ENCODE peak calls at places on chromosomes 6 and 20, in four cellular contexts. V, Y, T and Z are unnamed samples.

GRCh38 chr6:127900935-127901334 is at the start of gene THEMIS:
- DNase-seq in V (peak), Y (no peak), T (no peak), Z (no peak)

GRCh38 chr20:31674895-31675827 is 37.4 kb downstream of the COX4I2 start:
- DNase-seq in V (peak), Y (peak), T (peak), Z (no peak)

GRCh38 chr6:121055572-121056163 is 278.6 kb downstream of the TBC1D32 start:
- DNase-seq in V (no peak), Y (no peak), T (peak), Z (peak)

GRCh38 chr6:139519571-139520031 is 145.2 kb upstream of the CITED2 start:
- DNase-seq in V (no peak), Y (no peak), T (no peak), Z (no peak)

GRCh38 chr20:10573273-10573950 is 100.4 kb downstream of the JAG1 start:
- DNase-seq in V (no peak), Y (no peak), T (no peak), Z (no peak)

GRCh38 chr6:141848029-141848890 is 284.5 kb upstream of the GJE1 start:
- DNase-seq in V (peak), Y (no peak), T (no peak), Z (no peak)

GRCh38 chr6:153032255-153032882 is 29.9 kb upstream of the MTRF1L start:
- DNase-seq in V (no peak), Y (no peak), T (peak), Z (no peak)

GRCh38 chr6:115910147-115910546 is 150.5 kb downstream of the FRK start:
- DNase-seq in V (no peak), Y (no peak), T (no peak), Z (no peak)

GRCh38 chr6:162999575-163000285 is 272.0 kb downstream of the PACRG start:
- DNase-seq in V (no peak), Y (no peak), T (no peak), Z (no peak)

GRCh38 chr6:8219352-8219943 is 117.1 kb upstream of the EEF1E1 start:
- DNase-seq in V (peak), Y (no peak), T (peak), Z (peak)

GRCh38 chr6:1473166-1473565 is 83.8 kb downstream of the FOXF2 start:
- DNase-seq in V (no peak), Y (no peak), T (no peak), Z (no peak)

GRCh38 chr6:169990095-169991030 is 238.9 kb downstream of the ERMARD start:
- DNase-seq in V (peak), Y (no peak), T (peak), Z (no peak)

GRCh38 chr6:46184114-46184513 is 13.3 kb upstream of the ENPP5 start:
- DNase-seq in V (no peak), Y (no peak), T (no peak), Z (no peak)

GRCh38 chr6:16674666-16675392 is 86.4 kb downstream of the ATXN1 start:
- DNase-seq in V (no peak), Y (no peak), T (no peak), Z (no peak)

GRCh38 chr6:43119456-43119855 is 43.3 kb downstream of the PTK7 start:
- DNase-seq in V (no peak), Y (no peak), T (no peak), Z (no peak)

GRCh38 chr6:21598662-21599061 is 5.1 kb downstream of the SOX4 start:
- DNase-seq in V (no peak), Y (no peak), T (no peak), Z (no peak)

GRCh38 chr20:5192570-5193431 is 66.0 kb downstream of the CDS2 start:
- DNase-seq in V (no peak), Y (no peak), T (no peak), Z (no peak)

GRCh38 chr6:7998103-7998725 is 66.0 kb downstream of the BLOC1S5 start:
- DNase-seq in V (no peak), Y (no peak), T (no peak), Z (no peak)

GRCh38 chr6:28531479-28532128 is 5.9 kb downstream of the GPX5 start:
- DNase-seq in V (no peak), Y (no peak), T (no peak), Z (no peak)

GRCh38 chr20:14992961-14993360 is 655.5 kb upstream of the FLRT3 start:
- DNase-seq in V (no peak), Y (no peak), T (no peak), Z (no peak)

GRCh38 chr6:46044876-46045617 is 29.4 kb upstream of the CLIC5 start:
- DNase-seq in V (no peak), Y (no peak), T (no peak), Z (no peak)

GRCh38 chr6:132715204-132715603 is 1.3 kb upstream of the VNN1 start:
- DNase-seq in V (no peak), Y (no peak), T (no peak), Z (peak)

GRCh38 chr6:16239798-16240123 is 1.4 kb downstream of the GMPR start:
- DNase-seq in V (no peak), Y (no peak), T (no peak), Z (no peak)

GRCh38 chr6:45377041-45377554 is 636 bp downstream of the SUPT3H start:
- DNase-seq in V (no peak), Y (no peak), T (no peak), Z (no peak)

GRCh38 chr6:157273756-157274088 is 49.6 kb downstream of the TMEM242 start:
- DNase-seq in V (peak), Y (peak), T (peak), Z (peak)

GRCh38 chr6:24780206-24780605 is 5.5 kb downstream of the GMNN start:
- DNase-seq in V (no peak), Y (no peak), T (no peak), Z (no peak)

GRCh38 chr20:32484221-32485125 is 100.7 kb downstream of the NOL4L start:
- DNase-seq in V (peak), Y (peak), T (peak), Z (peak)

GRCh38 chr6:43090557-43090952 is 14.4 kb downstream of the PTK7 start:
- DNase-seq in V (no peak), Y (no peak), T (no peak), Z (no peak)

GRCh38 chr6:134074151-134074712 is 21.8 kb upstream of the SLC2A12 start:
- DNase-seq in V (no peak), Y (no peak), T (no peak), Z (peak)

GRCh38 chr20:25033250-25033940 is 24.5 kb downstream of the ACSS1 start:
- DNase-seq in V (no peak), Y (peak), T (no peak), Z (no peak)

GRCh38 chr20:58634121-58634817 is 16.8 kb upstream of the STX16 start:
- DNase-seq in V (no peak), Y (no peak), T (peak), Z (no peak)

GRCh38 chr6:33926451-33926850 is 122.6 kb upstream of the MLN start:
- DNase-seq in V (no peak), Y (no peak), T (no peak), Z (peak)

GRCh38 chr6:148200302-148200701 is 142.3 kb upstream of the SASH1 start:
- DNase-seq in V (no peak), Y (no peak), T (no peak), Z (no peak)

GRCh38 chr6:145863396-145863795 is 48.8 kb upstream of the FBXO30 start:
- DNase-seq in V (no peak), Y (no peak), T (no peak), Z (no peak)
- TF ChIP-seq CTCF in V (no peak), Y (no peak), T (no peak), Z (no peak)

GRCh38 chr6:105519954-105520353 is 117.1 kb upstream of the PREP start:
- DNase-seq in V (no peak), Y (no peak), T (no peak), Z (no peak)
- TF ChIP-seq CTCF in V (no peak), Y (no peak), T (no peak), Z (no peak)

DNA sequence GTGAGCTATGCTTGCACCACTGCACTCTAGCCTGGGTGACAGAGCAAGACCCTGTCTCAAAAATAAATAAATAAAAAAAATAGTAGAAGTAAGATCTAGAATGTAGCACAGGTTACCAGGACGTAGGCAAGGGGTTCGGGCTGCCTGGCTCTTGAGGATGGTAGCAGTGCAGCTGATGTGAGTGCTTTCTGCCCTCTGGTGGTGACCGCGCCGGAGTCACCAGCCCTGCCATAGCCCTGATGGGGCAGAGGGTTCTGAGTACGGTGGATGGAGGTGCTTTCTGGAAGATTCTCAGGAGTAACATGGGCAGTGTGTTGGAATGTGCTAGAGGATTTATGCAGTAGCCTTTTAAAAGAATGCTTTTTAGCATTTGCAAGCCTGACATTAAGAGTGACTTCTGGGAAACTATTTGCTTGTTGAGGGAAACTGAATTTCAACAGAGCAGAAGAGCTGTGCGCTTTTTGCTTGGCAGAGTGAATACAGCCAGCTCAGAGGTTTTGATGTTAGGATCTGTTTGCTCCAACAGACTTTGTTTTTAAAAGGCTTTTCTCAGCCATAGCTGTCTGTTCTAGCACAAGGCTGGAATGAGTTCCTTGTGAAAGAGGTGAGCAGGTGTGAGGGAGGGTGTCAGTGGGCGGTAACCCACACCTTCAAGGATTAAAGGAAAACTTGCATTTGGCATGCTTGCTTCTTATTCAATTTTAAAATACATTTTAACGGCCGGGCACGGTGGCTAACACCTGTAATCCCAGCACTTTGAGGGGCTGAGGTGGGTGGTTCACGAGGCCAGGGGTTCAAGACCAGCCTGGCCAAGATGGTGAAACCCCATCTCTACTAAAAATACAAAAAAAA is 65.9 kb downstream of the PTPN1 start:
- DNase-seq in V (peak), Y (peak), T (peak), Z (peak)
- TF ChIP-seq CTCF in V (no peak), Y (peak), T (peak), Z (peak)

DNA sequence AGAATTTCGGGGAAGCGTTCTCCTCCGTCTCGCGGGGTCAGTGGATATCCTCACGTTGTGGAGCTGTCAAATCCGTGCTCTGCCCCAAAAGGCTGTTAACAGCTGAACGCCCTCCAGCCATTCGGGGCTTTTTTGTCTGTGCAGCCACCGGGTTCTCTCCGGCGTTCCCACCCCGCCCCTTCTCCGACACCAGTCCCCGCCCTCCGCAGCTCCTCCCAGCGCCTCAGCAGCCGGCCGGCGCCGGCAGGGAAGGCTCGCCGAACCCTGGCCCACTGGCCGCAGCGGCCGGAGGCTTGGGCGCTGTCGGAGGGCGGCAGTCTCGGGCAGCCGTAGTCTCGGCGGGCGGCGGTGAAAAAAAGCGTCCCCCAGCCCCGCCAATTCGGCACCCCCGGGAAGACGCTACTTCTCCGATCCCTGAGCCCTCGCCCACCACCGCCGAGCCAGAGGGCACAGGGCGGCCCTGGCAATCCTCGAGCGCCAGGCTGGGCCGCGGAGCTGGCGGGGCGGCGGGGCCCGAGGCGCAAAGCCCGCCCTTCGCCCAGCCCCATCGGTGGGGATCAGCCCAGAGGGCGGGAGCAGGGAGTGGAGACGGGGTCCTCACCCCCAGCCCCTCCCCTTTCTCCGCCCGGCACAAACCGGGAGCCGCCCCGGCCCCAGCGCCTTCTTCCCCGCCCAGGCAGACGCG is at the start of gene SESN1:
- DNase-seq in V (peak), Y (peak), T (peak), Z (peak)
- TF ChIP-seq CTCF in V (no peak), Y (no peak), T (no peak), Z (no peak)

GRCh38 chr6:13429406-13429753 is 58.0 kb downstream of the GFOD1 start:
- DNase-seq in V (no peak), Y (no peak), T (no peak), Z (no peak)
- TF ChIP-seq CTCF in V (no peak), Y (no peak), T (no peak), Z (no peak)

DNA sequence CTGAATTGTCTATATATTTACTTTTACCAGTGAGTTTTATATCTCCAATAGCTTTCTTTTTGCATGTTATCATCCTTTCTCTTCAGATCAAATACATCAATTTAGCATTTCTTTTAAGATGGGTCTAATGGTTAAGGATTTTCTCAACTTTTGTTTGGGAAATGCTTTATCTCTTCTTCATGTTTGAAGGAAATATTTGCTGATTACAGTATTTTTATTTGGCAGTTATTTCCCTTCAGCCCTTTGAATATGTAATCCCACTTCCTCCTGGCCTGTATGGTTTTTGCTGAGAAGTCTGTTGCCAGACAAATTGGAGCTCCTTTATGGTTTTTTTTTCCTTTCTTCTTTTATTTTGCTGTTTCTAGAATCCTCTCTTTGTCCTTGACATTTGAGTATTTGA is 6.7 kb upstream of the CST9L start:
- DNase-seq in V (no peak), Y (no peak), T (no peak), Z (no peak)
- TF ChIP-seq CTCF in V (no peak), Y (no peak), T (no peak), Z (no peak)

DNA sequence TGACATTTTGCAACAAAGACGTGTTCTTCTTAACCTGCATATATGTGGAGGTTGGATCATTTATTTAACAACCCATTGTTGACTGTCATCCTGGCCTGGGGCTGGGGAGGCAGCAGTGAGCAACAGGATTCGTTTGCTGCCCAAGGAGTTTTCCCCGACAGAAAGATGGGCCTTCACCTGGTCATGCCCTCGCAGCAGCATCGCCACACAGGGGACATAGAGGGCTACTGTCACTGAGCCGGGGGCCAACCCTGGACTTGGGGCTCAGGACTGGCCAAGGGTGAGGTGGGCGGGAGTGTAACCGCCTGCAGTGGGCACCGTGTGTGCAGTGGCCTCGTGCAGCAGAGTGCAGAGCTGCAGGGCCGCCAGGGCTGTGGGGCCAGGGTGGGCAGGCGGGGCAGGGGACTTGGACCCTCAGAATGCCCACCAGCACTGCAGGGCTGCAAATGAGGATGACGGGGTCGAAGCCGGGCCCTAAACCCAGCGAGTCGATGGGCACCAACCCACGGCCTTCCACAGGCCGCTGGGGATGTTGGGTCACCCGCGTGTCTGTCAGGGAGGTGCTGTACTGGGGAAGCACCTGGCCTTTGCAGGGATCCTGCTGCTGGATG is 11.8 kb downstream of the DUSP22 start:
- DNase-seq in V (no peak), Y (no peak), T (no peak), Z (no peak)
- TF ChIP-seq CTCF in V (no peak), Y (no peak), T (peak), Z (no peak)